ENCODE peak calls at places on chromosomes 5 and 9, in eight cellular contexts. T is GM04503; C is HTR-8/SVneo; J is astrocyte of the spinal cord; Y is stimulated activated CD8-positive, alpha-beta memory T cell treated with anti-CD3 and anti-CD28 coated beads, Interleukin-12 subunit alpha, Interleukin-12 subunit beta, amount 100 ng/mL, for 4 hours; O is IMR-90; S is B cell; N is nephron progenitor cell. V is an unnamed sample.

GRCh38 chr5:103582364-103582763 is 19.8 kb upstream of the NUDT12 start:
- DNase-seq in T (peak), C (no peak), J (peak), Y (no peak), O (peak), S (no peak), N (peak), V (peak)

GRCh38 chr5:72070519-72070918 is 36.8 kb upstream of the MAP1B start:
- DNase-seq in T (no peak), C (no peak), J (no peak), Y (no peak), O (no peak), S (no peak), N (no peak), V (no peak)

GRCh38 chr5:121797677-121798518 is 53.8 kb upstream of the FTMT start:
- DNase-seq in T (no peak), C (no peak), J (no peak), Y (no peak), O (no peak), S (no peak), N (no peak), V (peak)

GRCh38 chr5:127838661-127839060 is 135.5 kb downstream of the CCDC192 start:
- DNase-seq in T (no peak), C (peak), J (peak), Y (no peak), O (peak), S (no peak), N (no peak), V (no peak)

GRCh38 chr9:15231788-15232635 is 75.0 kb downstream of the TTC39B start:
- DNase-seq in T (no peak), C (no peak), J (no peak), Y (no peak), O (no peak), S (peak), N (peak), V (no peak)

GRCh38 chr5:54959673-54960418 is 25.5 kb downstream of the ESM1 start:
- DNase-seq in T (no peak), C (no peak), J (no peak), Y (no peak), O (no peak), S (no peak), N (peak), V (no peak)

GRCh38 chr9:128370367-128370751 is 815 bp upstream of the URM1 start:
- DNase-seq in T (no peak), C (no peak), J (no peak), Y (no peak), O (no peak), S (no peak), N (no peak), V (no peak)

GRCh38 chr5:139389701-139390638 is at the start of gene MZB1:
- DNase-seq in T (no peak), C (no peak), J (no peak), Y (peak), O (no peak), S (peak), N (no peak), V (no peak)

GRCh38 chr9:86945868-86946711 is 1.2 kb downstream of the GAS1 start:
- DNase-seq in T (no peak), C (peak), J (peak), Y (peak), O (peak), S (peak), N (peak), V (no peak)

GRCh38 chr9:23754551-23754950 is 71.5 kb downstream of the ELAVL2 start:
- DNase-seq in T (no peak), C (no peak), J (peak), Y (no peak), O (no peak), S (no peak), N (no peak), V (no peak)

GRCh38 chr9:100595391-100596199 is 17.7 kb downstream of the CAVIN4 start:
- DNase-seq in T (no peak), C (peak), J (peak), Y (no peak), O (peak), S (peak), N (peak), V (peak)

GRCh38 chr5:116454417-116454927 is 120.2 kb downstream of the SEMA6A start:
- DNase-seq in T (peak), C (peak), J (peak), Y (no peak), O (peak), S (no peak), N (no peak), V (no peak)

GRCh38 chr5:95124101-95124500 is 160.8 kb downstream of the MCTP1 start:
- DNase-seq in T (no peak), C (no peak), J (no peak), Y (no peak), O (no peak), S (no peak), N (no peak), V (no peak)

GRCh38 chr5:122880749-122881148 is 35.3 kb downstream of the SNX24 start:
- DNase-seq in T (no peak), C (no peak), J (no peak), Y (no peak), O (no peak), S (no peak), N (no peak), V (no peak)

GRCh38 chr5:83095973-83096539 is 18.7 kb downstream of the XRCC4 start:
- DNase-seq in T (peak), C (peak), J (peak), Y (no peak), O (peak), S (no peak), N (no peak), V (no peak)

GRCh38 chr5:90096415-90097081 is 313.0 kb downstream of the CETN3 start:
- DNase-seq in T (no peak), C (peak), J (peak), Y (no peak), O (peak), S (no peak), N (no peak), V (peak)

GRCh38 chr5:157175071-157175612 is 5.5 kb upstream of the ITK start:
- DNase-seq in T (no peak), C (no peak), J (no peak), Y (no peak), O (no peak), S (no peak), N (no peak), V (no peak)

GRCh38 chr5:57455511-57455910 is 27.1 kb downstream of the ACTBL2 start:
- DNase-seq in T (no peak), C (no peak), J (no peak), Y (no peak), O (no peak), S (no peak), N (no peak), V (no peak)

GRCh38 chr5:63125392-63125791 is 546.8 kb downstream of the LRRC70 start:
- DNase-seq in T (no peak), C (no peak), J (no peak), Y (no peak), O (no peak), S (no peak), N (no peak), V (no peak)

GRCh38 chr5:10337986-10338385 is 15.5 kb upstream of the MARCHF6 start:
- DNase-seq in T (no peak), C (no peak), J (no peak), Y (no peak), O (no peak), S (no peak), N (no peak), V (no peak)

GRCh38 chr9:112784020-112784788 is 33.6 kb downstream of the SNX30 start:
- DNase-seq in T (no peak), C (no peak), J (peak), Y (no peak), O (peak), S (no peak), N (peak), V (peak)

GRCh38 chr9:89367726-89368437 is 49.6 kb downstream of the SECISBP2 start:
- DNase-seq in T (no peak), C (no peak), J (no peak), Y (no peak), O (no peak), S (no peak), N (no peak), V (no peak)

GRCh38 chr9:88197016-88197415 is 58.7 kb upstream of the SPATA31C2 start:
- DNase-seq in T (peak), C (no peak), J (peak), Y (no peak), O (peak), S (no peak), N (no peak), V (no peak)

GRCh38 chr9:36980148-36980974 is 53.7 kb downstream of the PAX5 start:
- DNase-seq in T (no peak), C (no peak), J (no peak), Y (no peak), O (no peak), S (peak), N (no peak), V (no peak)

V was measured in neuronal stem cell.